ENCODE peak calls at places on chromosomes 1 and 21, in nine cellular contexts. A is neural progenitor cell, N is GM12865, M is ovary, Q is tibial nerve, F is foreskin fibroblast, V is dorsolateral prefrontal cortex, U is upper lobe of right lung, Z is A549. W is an unnamed sample.

GRCh38 chr1:92217721-92218120 is at the start of gene C1orf146:
- DNase-seq in U (no peak), Q (no peak), F (no peak), M (no peak), V (no peak), A (no peak), Z (no peak), N (no peak), W (no peak)

GRCh38 chr1:46494910-46495309 is 5.3 kb downstream of the DMBX1 start:
- DNase-seq in N (no peak), A (no peak), V (no peak), U (no peak), F (no peak), Z (no peak), Q (no peak), M (no peak), W (no peak)

GRCh38 chr1:79090985-79091384 is 84.5 kb upstream of the ADGRL4 start:
- DNase-seq in A (no peak), N (no peak), V (no peak), Q (no peak), M (no peak), U (no peak), F (peak), Z (no peak), W (no peak)

GRCh38 chr1:59013276-59013927 is 229.6 kb upstream of the JUN start:
- DNase-seq in N (peak), Z (no peak), F (peak), V (no peak), Q (peak), M (peak), U (no peak), A (peak), W (no peak)

GRCh38 chr21:36551731-36552457 is 72.0 kb upstream of the CLDN14 start:
- DNase-seq in F (peak), U (no peak), M (no peak), A (no peak), V (no peak), Z (no peak), Q (no peak), N (no peak), W (no peak)

GRCh38 chr1:56459260-56459659 is 120.1 kb downstream of the PLPP3 start:
- DNase-seq in V (no peak), N (no peak), A (no peak), Z (no peak), F (peak), Q (no peak), M (no peak), U (no peak), W (no peak)

GRCh38 chr1:228107636-228108035 is 1.5 kb downstream of the MRPL55 start:
- DNase-seq in F (no peak), A (no peak), M (peak), V (no peak), Q (no peak), U (no peak), N (no peak), Z (no peak), W (no peak)

GRCh38 chr1:226603976-226604845 is 55.6 kb downstream of the STUM start:
- DNase-seq in N (no peak), Z (no peak), V (no peak), A (peak), U (peak), M (no peak), F (peak), Q (no peak), W (no peak)

GRCh38 chr1:89762431-89762800 is 58.4 kb upstream of the LRRC8D start:
- DNase-seq in M (peak), Q (no peak), N (peak), F (no peak), Z (no peak), A (no peak), U (no peak), V (no peak), W (no peak)

GRCh38 chr1:223022641-223023473 is 120.2 kb downstream of the TLR5 start:
- DNase-seq in A (peak), Q (no peak), M (no peak), N (no peak), U (no peak), V (no peak), F (peak), Z (no peak), W (no peak)

GRCh38 chr21:42080788-42081083 is 9.6 kb downstream of the UMODL1 start:
- DNase-seq in A (no peak), M (no peak), U (no peak), V (no peak), Z (no peak), F (peak), Q (no peak), N (no peak), W (no peak)

GRCh38 chr1:240111558-240111957 is 19.9 kb downstream of the FMN2 start:
- DNase-seq in Q (no peak), F (no peak), M (no peak), Z (peak), N (no peak), A (no peak), V (no peak), U (no peak), W (no peak)

GRCh38 chr1:172814428-172814827 is 155.5 kb downstream of the FASLG start:
- DNase-seq in M (no peak), Z (no peak), Q (no peak), V (no peak), U (no peak), N (no peak), A (no peak), F (no peak), W (no peak)

GRCh38 chr1:50308883-50309282 is 114.4 kb downstream of the DMRTA2 start:
- DNase-seq in V (no peak), A (peak), M (no peak), F (peak), Q (no peak), U (no peak), Z (peak), N (peak), W (no peak)

GRCh38 chr1:181396811-181397210 is 86.5 kb upstream of the CACNA1E start:
- DNase-seq in N (no peak), Q (no peak), A (no peak), M (no peak), F (no peak), V (no peak), Z (no peak), U (no peak), W (no peak)

GRCh38 chr1:33367488-33368405 is 46.8 kb upstream of the A3GALT2 start:
- DNase-seq in N (peak), Q (peak), V (peak), F (peak), A (peak), U (peak), Z (peak), M (peak), W (no peak)

GRCh38 chr1:153613406-153613805 is 469 bp upstream of the S100A16 start:
- DNase-seq in F (no peak), M (no peak), U (no peak), Q (no peak), N (no peak), A (no peak), V (no peak), Z (no peak), W (no peak)

GRCh38 chr1:53214541-53214940 is 5.9 kb downstream of the CZIB start:
- DNase-seq in U (no peak), Q (no peak), Z (no peak), N (no peak), V (no peak), M (no peak), A (no peak), F (no peak), W (no peak)

GRCh38 chr1:201434266-201434665 is 12.7 kb upstream of the TNNI1 start:
- DNase-seq in F (no peak), N (no peak), Q (no peak), M (no peak), Z (no peak), U (no peak), V (no peak), A (no peak), W (no peak)

GRCh38 chr21:38223893-38224540 is 32.8 kb upstream of the KCNJ15 start:
- DNase-seq in A (peak), U (no peak), Q (no peak), N (peak), F (peak), Z (peak), M (no peak), V (no peak), W (no peak)

GRCh38 chr1:106798991-106799390 is 257.5 kb upstream of the PRMT6 start:
- DNase-seq in M (no peak), U (no peak), Q (no peak), N (no peak), A (no peak), Z (no peak), V (no peak), F (peak), W (no peak)

GRCh38 chr1:179493323-179493722 is 82.4 kb downstream of the NPHS2 start:
- DNase-seq in F (peak), Q (no peak), Z (no peak), A (no peak), U (no peak), M (no peak), V (no peak), N (no peak), W (no peak)

GRCh38 chr1:22896184-22896583 is 76.5 kb downstream of the LACTBL1 start:
- DNase-seq in V (no peak), Z (no peak), U (no peak), A (no peak), N (no peak), Q (no peak), F (no peak), M (no peak), W (no peak)

GRCh38 chr1:178509608-178510007 is 3.3 kb upstream of the TEX35 start:
- DNase-seq in Q (no peak), A (no peak), V (no peak), M (no peak), N (no peak), F (no peak), U (no peak), Z (no peak), W (no peak)

GRCh38 chr1:110477041-110477440 is 26.1 kb downstream of the PROK1 start:
- DNase-seq in A (no peak), M (no peak), Q (no peak), V (no peak), Z (peak), F (peak), U (no peak), N (no peak), W (peak)

GRCh38 chr1:157103283-157103682 is 3.7 kb upstream of the ETV3L start:
- DNase-seq in A (no peak), N (no peak), F (no peak), V (no peak), Z (no peak), Q (no peak), U (no peak), M (no peak), W (no peak)

GRCh38 chr1:2882968-2883696 is 81.6 kb upstream of the TTC34 start:
- DNase-seq in M (no peak), A (no peak), V (no peak), N (no peak), Z (no peak), U (no peak), F (no peak), Q (no peak), W (no peak)

DNA sequence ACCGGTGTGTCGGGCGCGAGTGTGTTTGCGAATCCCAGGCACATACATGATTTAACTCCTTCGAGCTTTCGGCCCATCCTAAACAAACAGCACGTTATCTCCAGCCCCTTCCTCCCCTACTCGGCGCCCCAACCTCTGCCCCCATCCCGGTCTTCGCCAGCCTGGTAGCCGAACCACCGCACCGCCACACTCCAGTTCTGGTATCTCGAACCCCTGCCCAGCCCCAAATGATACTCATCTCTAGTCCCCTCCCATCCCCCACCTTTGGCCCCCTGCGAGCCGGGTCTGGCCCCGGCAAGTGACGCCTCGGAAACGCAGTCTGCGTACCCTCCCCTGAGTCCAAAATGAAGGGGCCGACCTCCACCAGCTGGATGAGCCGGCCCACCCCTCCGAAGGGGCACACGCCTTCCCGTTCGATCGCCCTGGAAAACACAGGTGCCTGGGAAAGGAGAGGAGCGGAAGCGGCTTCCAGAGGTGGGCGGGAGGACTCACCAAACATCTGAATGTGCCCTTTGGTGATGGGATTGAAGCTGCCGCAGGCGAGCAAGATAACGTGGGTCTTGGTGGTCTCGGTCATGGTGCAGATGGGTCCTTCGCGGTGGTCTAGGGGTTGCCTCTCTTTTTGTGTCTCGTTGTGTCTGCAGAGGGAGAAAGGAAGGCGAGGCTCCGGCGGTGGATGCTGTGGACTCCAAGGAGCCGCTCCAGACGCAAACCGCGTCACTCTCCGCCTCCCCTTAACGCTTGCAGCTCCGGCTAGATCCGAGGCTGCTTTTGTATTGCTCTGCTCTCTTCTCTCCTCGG is at the start of gene NMNAT2:
- DNase-seq in A (peak), M (no peak), U (peak), N (no peak), Z (peak), Q (no peak), V (peak), F (peak), W (no peak)
- H3K4me3 ChIP-seq in A (peak), M (peak), U (peak), N (no peak), Z (peak), Q (peak), V (peak), F (peak), W (no peak)

GRCh38 chr1:206725053-206725963 is 40.6 kb downstream of the MAPKAPK2 start:
- DNase-seq in N (peak), Z (peak), F (peak), M (no peak), U (peak), V (no peak), Q (no peak), A (peak), W (no peak)
- TF ChIP-seq CTCF in N (peak), Z (peak), F (peak), M (no peak), U (peak), V (peak), Q (no peak), A (peak), W (peak)

GRCh38 chr1:221714227-221715116 is 27.4 kb downstream of the DUSP10 start:
- DNase-seq in V (no peak), M (no peak), N (no peak), U (no peak), F (no peak), Q (no peak), Z (no peak), A (peak), W (no peak)
- H3K4me3 ChIP-seq in V (peak), M (no peak), N (no peak), U (no peak), F (no peak), Q (no peak), Z (no peak), A (no peak), W (no peak)

GRCh38 chr1:199242162-199242561 is 603.3 kb downstream of the PTPRC start:
- DNase-seq in F (no peak), U (no peak), M (no peak), Z (no peak), A (no peak), N (peak), Q (no peak), V (no peak), W (no peak)

GRCh38 chr1:199247891-199248290 is 609.1 kb downstream of the PTPRC start:
- DNase-seq in V (no peak), Z (no peak), A (no peak), M (no peak), Q (no peak), U (no peak), N (no peak), F (no peak), W (no peak)

GRCh38 chr1:199242601-199243000 is 603.8 kb downstream of the PTPRC start:
- DNase-seq in V (no peak), M (no peak), A (no peak), N (no peak), Z (no peak), Q (no peak), U (no peak), F (no peak), W (no peak)

GRCh38 chr1:199246716-199247115 is 607.9 kb downstream of the PTPRC start:
- DNase-seq in V (no peak), Q (no peak), U (no peak), F (no peak), Z (no peak), A (no peak), M (no peak), N (no peak), W (no peak)

DNA sequence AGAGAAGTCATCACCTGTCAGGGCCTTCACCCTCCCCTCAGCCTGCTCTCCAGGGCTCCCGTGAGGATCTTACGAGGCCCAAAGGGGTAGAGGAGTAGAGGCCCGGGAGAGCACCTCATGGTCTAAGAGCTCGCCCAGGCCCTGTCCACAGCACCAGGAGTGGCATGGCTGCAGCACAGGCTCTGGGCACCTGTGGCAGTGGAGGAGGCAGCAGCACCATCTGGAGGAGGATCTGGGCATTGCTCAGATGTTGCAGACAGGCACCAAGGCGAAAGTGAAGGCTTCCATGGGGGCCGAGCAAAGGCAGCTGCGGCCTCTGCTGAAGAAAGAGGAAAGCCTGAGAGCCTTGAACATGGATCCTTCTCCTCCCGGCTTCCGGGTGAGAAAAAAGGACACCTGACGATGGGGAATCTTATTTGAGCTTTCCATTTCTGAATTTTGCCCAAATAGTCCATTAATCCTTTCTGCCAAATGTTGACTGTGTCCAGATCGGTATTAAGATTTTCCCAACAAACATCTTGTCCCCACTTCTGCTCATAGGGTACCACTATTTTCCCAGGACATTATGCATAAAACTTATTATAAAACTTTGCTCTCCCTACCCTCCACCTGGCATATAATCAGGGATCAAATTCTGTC is 604.7 kb downstream of the PTPRC start:
- DNase-seq in V (peak), A (peak), N (peak), U (peak), Q (no peak), M (no peak), F (peak), Z (peak), W (peak)
- TF ChIP-seq CTCF in V (peak), A (peak), N (peak), U (peak), Q (no peak), M (no peak), F (peak), Z (peak), W (peak)

GRCh38 chr1:28045777-28046176 is 42.6 kb downstream of the EYA3 start:
- DNase-seq in Z (no peak), Q (no peak), A (no peak), U (no peak), N (no peak), V (no peak), F (no peak), M (no peak), W (no peak)

GRCh38 chr1:28056129-28056925 is 32.1 kb downstream of the EYA3 start:
- DNase-seq in M (no peak), N (peak), A (no peak), Q (no peak), F (no peak), V (no peak), U (no peak), Z (no peak), W (no peak)

GRCh38 chr1:28046716-28047115 is 41.7 kb downstream of the EYA3 start:
- DNase-seq in N (no peak), F (no peak), U (no peak), V (no peak), Z (no peak), M (no peak), Q (no peak), A (no peak), W (no peak)

DNA sequence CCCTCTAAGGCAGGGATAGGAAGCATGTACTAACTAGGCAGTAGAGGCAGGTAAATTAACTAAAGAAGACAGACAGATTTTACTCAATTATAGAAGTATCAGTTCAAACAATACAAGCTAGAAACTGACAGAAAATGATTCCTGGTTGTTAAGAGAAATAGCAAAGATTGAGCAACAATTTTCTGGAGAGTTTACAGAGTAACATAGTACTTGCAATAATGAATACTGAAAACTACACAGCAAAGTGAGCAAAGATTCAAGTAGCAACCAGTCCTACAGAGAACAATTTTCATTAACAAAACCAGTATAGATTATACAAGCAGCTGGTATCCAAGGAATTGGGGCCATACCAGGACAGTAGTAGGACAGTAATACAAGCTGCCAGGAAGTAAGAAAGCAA is 37.7 kb downstream of the EYA3 start:
- DNase-seq in M (no peak), Q (no peak), U (no peak), Z (no peak), F (no peak), V (no peak), N (no peak), A (no peak), W (no peak)
- H3K4me3 ChIP-seq in M (no peak), Q (no peak), U (no peak), Z (no peak), F (no peak), V (no peak), N (no peak), A (no peak), W (no peak)

GRCh38 chr1:152179566-152179965 is 20.5 kb upstream of the RPTN start:
- DNase-seq in U (no peak), Q (no peak), M (no peak), V (no peak), F (peak), A (no peak), Z (no peak), N (no peak), W (no peak)
- TF ChIP-seq CTCF in U (no peak), Q (no peak), M (no peak), V (no peak), F (no peak), A (no peak), Z (no peak), N (no peak), W (no peak)